ENCODE peak calls at places on chromosomes 16 and 17, in four cellular contexts. N, J, M and E are unnamed samples.

GRCh38 chr17:35617505-35617904 is 30.4 kb downstream of the AP2B1 start:
- DNase-seq in N (no peak), J (no peak), M (no peak), E (no peak)

GRCh38 chr16:79768594-79768993 is 168.1 kb upstream of the MAF start:
- DNase-seq in N (no peak), M (no peak), J (no peak), E (no peak)

GRCh38 chr16:17204248-17205043 is 266.3 kb downstream of the XYLT1 start:
- DNase-seq in M (no peak), N (no peak), J (no peak), E (no peak)

GRCh38 chr17:42184717-42185496 is at the start of gene HCRT:
- DNase-seq in J (no peak), M (no peak), N (no peak), E (no peak)

GRCh38 chr17:28293994-28294393 is 25.0 kb upstream of the TMEM97 start:
- DNase-seq in J (no peak), N (no peak), M (no peak), E (no peak)

GRCh38 chr16:24536671-24537070 is 2.7 kb upstream of the RBBP6 start:
- DNase-seq in N (no peak), J (no peak), M (no peak), E (no peak)

GRCh38 chr16:78605548-78606097 is 506.2 kb downstream of the WWOX start:
- DNase-seq in N (no peak), J (no peak), M (no peak), E (no peak)

GRCh38 chr16:46862555-46863447 is 21.4 kb upstream of the GPT2 start:
- DNase-seq in J (no peak), M (no peak), N (no peak), E (no peak)

GRCh38 chr16:30983898-30984610 is 953 bp upstream of the HSD3B7 start:
- DNase-seq in J (no peak), N (no peak), M (no peak), E (no peak)

GRCh38 chr17:32805029-32805976 is 71.6 kb downstream of the MYO1D start:
- DNase-seq in J (no peak), M (no peak), N (no peak), E (no peak)

GRCh38 chr17:82664701-82665182 is 16.5 kb upstream of the WDR45B start:
- DNase-seq in M (no peak), N (no peak), J (no peak), E (no peak)

GRCh38 chr17:27600471-27600870 is 30.5 kb upstream of the LGALS9 start:
- DNase-seq in J (no peak), N (no peak), M (no peak), E (no peak)

GRCh38 chr17:80599546-80600305 is 55.1 kb downstream of the RPTOR start:
- DNase-seq in M (peak; percentile 49), J (no peak), N (no peak), E (no peak)

GRCh38 chr17:17835415-17836249 is 1.2 kb downstream of the SREBF1 start:
- DNase-seq in N (no peak), J (no peak), M (no peak), E (no peak)

GRCh38 chr17:80270104-80270503 is 9.5 kb downstream of the RNF213 start:
- DNase-seq in N (no peak), M (no peak), J (peak; percentile 76), E (peak; percentile 66)

GRCh38 chr17:63349478-63350000 is 96.6 kb downstream of the CYB561 start:
- DNase-seq in M (no peak), N (no peak), J (no peak), E (no peak)

GRCh38 chr16:83717814-83718213 is 90.0 kb upstream of the HSBP1 start:
- DNase-seq in J (no peak), N (no peak), M (no peak), E (no peak)

GRCh38 chr16:85202631-85203461 is 90.6 kb upstream of the CIBAR2 start:
- DNase-seq in M (no peak), J (peak; percentile 64), N (no peak), E (no peak)

GRCh38 chr17:63751806-63752205 is 10.2 kb upstream of the STRADA start:
- DNase-seq in J (no peak), N (no peak), M (no peak), E (no peak)

GRCh38 chr17:37483311-37484039 is 6.2 kb upstream of the DUSP14 start:
- DNase-seq in M (no peak), J (peak; percentile 56), N (no peak), E (no peak)

GRCh38 chr16:84785843-84786538 is 33.8 kb upstream of the CRISPLD2 start:
- DNase-seq in J (no peak), M (no peak), N (no peak), E (no peak)

GRCh38 chr16:31455601-31456314 is 3.5 kb upstream of the ARMC5 start:
- DNase-seq in N (no peak), J (peak; percentile 79), M (no peak), E (no peak)

GRCh38 chr17:7236808-7237207 is 2.4 kb downstream of the PHF23 start:
- DNase-seq in M (no peak), J (no peak), N (no peak), E (no peak)

GRCh38 chr17:7238418-7239090 is 703 bp downstream of the PHF23 start:
- DNase-seq in M (peak; percentile 38), N (no peak), J (no peak), E (no peak)

GRCh38 chr17:7237266-7237760 is 1.9 kb downstream of the PHF23 start:
- DNase-seq in J (no peak), N (no peak), M (no peak), E (no peak)

GRCh38 chr17:7239091-7240027 is at the start of gene PHF23:
- DNase-seq in M (peak; percentile 83), J (peak; percentile 100), N (peak; percentile 97), E (peak; percentile 99)

DNA sequence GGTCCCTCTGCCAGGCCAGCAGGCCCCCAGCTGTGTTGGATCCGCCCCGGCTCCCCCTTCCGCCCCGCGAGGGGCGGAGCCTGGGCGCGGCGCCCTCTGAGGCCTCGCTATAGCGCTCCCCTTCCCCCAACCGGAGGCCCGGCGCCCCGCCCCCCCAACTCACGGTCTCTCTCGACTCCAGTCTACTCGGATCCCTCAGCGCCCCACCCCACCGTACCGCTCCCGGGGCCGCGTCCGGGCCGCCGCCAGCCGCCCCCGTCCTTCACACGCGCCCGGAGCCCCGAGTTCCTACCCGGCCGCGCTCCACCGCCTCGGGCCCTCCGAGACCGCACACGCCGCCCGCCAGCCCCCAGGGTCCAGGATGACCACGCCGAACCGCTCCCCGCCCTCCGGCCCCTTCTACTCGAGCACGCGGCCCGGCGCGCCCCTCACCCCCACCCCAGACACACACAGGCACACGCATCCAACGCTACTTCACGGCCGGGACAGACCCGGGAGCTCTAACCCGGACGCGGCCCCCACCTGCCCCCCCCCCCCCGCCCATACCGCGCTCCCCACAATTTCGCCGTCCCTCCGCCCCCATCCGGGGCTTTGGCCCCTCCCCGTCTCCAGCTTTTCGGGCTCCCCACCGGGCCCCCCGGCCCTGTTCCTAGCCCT is 1.4 kb downstream of the PHF23 start:
- DNase-seq in N (no peak), J (peak; percentile 91), M (peak; percentile 56), E (no peak)
- TF ChIP-seq CREB1 in N (no peak), J (no peak), M (no peak), E (no peak)

GRCh38 chr16:58515125-58515870 is at the start of gene SETD6:
- DNase-seq in J (peak; percentile 94), M (peak; percentile 85), N (no peak), E (peak; percentile 67)
- TF ChIP-seq POLR2AphosphoS5 in J (peak; percentile 80), M (peak; percentile 48), N (peak; percentile 89), E (peak; percentile 93)

DNA sequence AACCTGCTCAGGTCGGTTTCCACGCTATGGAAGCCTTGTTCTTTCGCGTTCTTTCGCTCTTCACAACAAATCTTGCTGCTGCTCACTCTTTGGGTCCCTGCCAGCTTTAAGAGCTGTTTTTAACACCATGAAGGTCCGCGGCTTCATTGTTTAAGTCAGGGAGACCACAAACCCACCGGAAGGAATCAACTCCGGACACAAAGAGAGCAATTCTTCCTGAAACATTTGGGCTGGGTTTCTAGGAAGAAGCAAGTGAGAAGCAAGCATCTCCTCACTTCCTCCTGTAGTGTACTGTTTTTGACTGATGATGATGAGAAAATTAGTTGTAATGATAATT is 2.1 kb upstream of the CBX1 start:
- DNase-seq in J (no peak), N (no peak), M (no peak), E (no peak)
- TF ChIP-seq CREB1 in J (no peak), N (no peak), M (no peak), E (no peak)

DNA sequence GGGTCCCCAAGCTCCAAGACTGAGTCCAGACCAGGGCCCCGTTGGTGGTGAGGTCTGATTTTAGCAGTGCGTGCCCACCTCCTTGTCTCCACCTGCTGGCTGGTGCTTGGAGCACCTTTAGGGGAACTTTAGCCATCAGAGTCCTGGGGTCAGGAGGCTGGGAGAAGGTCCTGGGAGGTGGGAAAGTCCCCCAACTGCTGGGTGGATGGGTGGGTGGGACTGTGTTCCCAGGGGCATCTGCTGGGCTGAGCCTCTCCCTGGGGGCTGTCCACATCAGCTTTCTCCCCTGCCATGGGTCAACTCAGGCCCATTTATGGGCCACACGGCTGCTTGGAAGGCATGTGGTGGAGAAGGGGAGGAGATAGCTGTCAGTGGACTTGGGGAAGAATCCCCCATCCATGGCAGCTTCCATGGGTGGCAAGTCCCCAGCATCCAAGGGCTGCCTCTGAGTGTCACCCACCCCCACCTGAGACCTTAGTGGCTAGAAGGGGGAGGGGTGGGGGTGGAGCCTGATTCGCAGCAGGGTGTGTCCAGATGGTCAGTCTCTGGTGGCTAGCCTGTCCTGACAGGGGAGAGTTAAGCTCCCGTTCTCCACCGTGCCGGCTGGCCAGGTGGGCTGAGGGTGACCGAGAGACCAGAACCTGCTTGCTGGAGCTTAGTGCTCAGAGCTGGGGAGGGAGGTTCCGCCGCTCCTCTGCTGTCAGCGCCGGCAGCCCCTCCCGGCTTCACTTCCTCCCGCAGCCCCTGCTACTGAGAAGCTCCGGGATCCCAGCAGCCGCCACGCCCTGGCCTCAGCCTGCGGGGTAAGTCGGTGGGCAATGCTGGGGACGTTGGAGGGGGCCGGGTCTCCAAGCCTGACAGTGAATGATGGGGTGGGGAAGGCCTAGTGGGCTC is at the start of gene TRPV2:
- DNase-seq in M (peak; percentile 75), J (peak; percentile 80), N (peak; percentile 60), E (peak; percentile 73)
- TF ChIP-seq POLR2AphosphoS5 in M (peak; percentile 45), J (no peak), N (no peak), E (no peak)

GRCh38 chr16:71669926-71670536 is 44.0 kb downstream of the MARVELD3 start:
- DNase-seq in M (no peak), J (no peak), N (no peak), E (no peak)

GRCh38 chr16:71672125-71672524 is 46.1 kb downstream of the MARVELD3 start:
- DNase-seq in M (no peak), J (no peak), N (no peak), E (no peak)

GRCh38 chr16:71673190-71673956 is 47.4 kb downstream of the MARVELD3 start:
- DNase-seq in J (no peak), M (no peak), N (no peak), E (no peak)

GRCh38 chr16:71670537-71670936 is 44.6 kb downstream of the MARVELD3 start:
- DNase-seq in N (no peak), J (no peak), M (no peak), E (no peak)

GRCh38 chr16:71671165-71671564 is 45.2 kb downstream of the MARVELD3 start:
- DNase-seq in J (no peak), N (no peak), M (no peak), E (no peak)
- TF ChIP-seq CREB1 in J (no peak), N (no peak), M (no peak), E (no peak)

GRCh38 chr17:7838291-7839075 is 4.5 kb downstream of the KDM6B start:
- DNase-seq in N (no peak), M (peak; percentile 27), J (peak; percentile 78), E (no peak)
- TF ChIP-seq POLR2AphosphoS5 in N (no peak), M (no peak), J (no peak), E (no peak)